ENCODE peak calls at places on chromosomes 11 and 22, in four cellular contexts. P is activated T-cell treated with anti-CD3 and anti-CD28 coated beads, Interleukin-2, amount 50 U/mL, for 24 hours; L is activated CD4-positive, alpha-beta T cell treated with anti-CD3 and anti-CD28 coated beads, Interleukin-2, amount 50 U/mL, for 48 hours; R is endothelial cell. K is an unnamed sample.

GRCh38 chr22:29726512-29727247 is 6.9 kb downstream of the CABP7 start:
- DNase-seq in R (no peak), L (no peak), P (no peak), K (no peak)

GRCh38 chr22:42256930-42257329 is 13.5 kb downstream of the TCF20 start:
- DNase-seq in R (no peak), L (no peak), P (no peak), K (no peak)

GRCh38 chr11:20406484-20406883 is 19.0 kb downstream of the PRMT3 start:
- DNase-seq in L (no peak), R (no peak), P (no peak), K (no peak)

GRCh38 chr11:69938206-69938605 is 119.0 kb upstream of the FGF3 start:
- DNase-seq in P (no peak), L (no peak), R (no peak), K (no peak)

GRCh38 chr22:36327922-36328551 is 59.7 kb downstream of the MYH9 start:
- DNase-seq in P (no peak), R (no peak), L (no peak), K (peak; percentile 41)

GRCh38 chr11:83662494-83662893 is 376.3 kb upstream of the CCDC90B start:
- DNase-seq in P (no peak), R (no peak), L (no peak), K (no peak)

GRCh38 chr22:50674606-50675552 is 2.3 kb downstream of the SHANK3 start:
- DNase-seq in P (peak; percentile 47), L (peak; percentile 14), R (peak; percentile 53), K (no peak)

GRCh38 chr11:79708319-79708928 is 267.6 kb upstream of the TENM4 start:
- DNase-seq in R (peak; percentile 46), L (no peak), P (no peak), K (peak; percentile 9)

GRCh38 chr22:29427176-29427760 is 11.1 kb upstream of the RFPL1 start:
- DNase-seq in P (no peak), R (no peak), L (no peak), K (no peak)

GRCh38 chr11:59865031-59865430 is 1.3 kb downstream of the TCN1 start:
- DNase-seq in R (no peak), P (no peak), L (no peak), K (no peak)

GRCh38 chr11:6405039-6405667 is 13.7 kb downstream of the APBB1 start:
- DNase-seq in R (no peak), P (no peak), L (no peak), K (no peak)

GRCh38 chr11:67351275-67352005 is 1.9 kb downstream of the POLD4 start:
- DNase-seq in P (peak; percentile 75), R (no peak), L (peak; percentile 66), K (peak; percentile 92)

GRCh38 chr11:75346912-75347647 is 4.4 kb downstream of the ARRB1 start:
- DNase-seq in P (no peak), R (no peak), L (no peak), K (peak; percentile 33)

K was measured in erythroblast.